ENCODE peak calls at places on chromosomes 5 and 9, in seven cellular contexts. R, D, E, X, I, Y and U are unnamed samples.

GRCh38 chr9:131739988-131740648 is at the start of gene RAPGEF1:
- DNase-seq in X (peak), R (no peak), Y (peak), E (peak), I (peak), D (peak), U (peak)

GRCh38 chr9:114803459-114803858 is 2.4 kb downstream of the TNFSF15 start:
- DNase-seq in Y (no peak), X (no peak), I (no peak), D (no peak), R (no peak), E (no peak), U (no peak)

GRCh38 chr5:159224471-159224870 is 15.1 kb upstream of the RNF145 start:
- DNase-seq in D (no peak), E (no peak), X (no peak), R (no peak), I (no peak), Y (no peak), U (no peak)

GRCh38 chr5:88480245-88480644 is 211.6 kb upstream of the TMEM161B start:
- DNase-seq in D (no peak), E (no peak), I (no peak), R (no peak), Y (no peak), X (no peak), U (no peak)

GRCh38 chr9:91839926-91840464 is 110.0 kb downstream of the ROR2 start:
- DNase-seq in E (no peak), D (peak), X (no peak), R (no peak), I (no peak), Y (no peak), U (no peak)

GRCh38 chr9:134612715-134613114 is 28.9 kb upstream of the COL5A1 start:
- DNase-seq in X (no peak), D (no peak), I (no peak), R (no peak), Y (no peak), E (no peak), U (no peak)

GRCh38 chr9:94757158-94757557 is 30.7 kb downstream of the AOPEP start:
- DNase-seq in Y (no peak), X (peak), D (no peak), I (no peak), E (peak), R (peak), U (no peak)

GRCh38 chr5:73974871-73975351 is 348.9 kb downstream of the ARHGEF28 start:
- DNase-seq in D (no peak), Y (no peak), X (no peak), R (no peak), E (no peak), I (no peak), U (no peak)

GRCh38 chr5:38871790-38872551 is 26.2 kb downstream of the OSMR start:
- DNase-seq in R (peak), Y (no peak), I (peak), E (peak), X (peak), D (no peak), U (peak)

GRCh38 chr5:153490124-153491085 is at the start of gene GRIA1:
- DNase-seq in I (no peak), Y (no peak), D (no peak), E (no peak), X (no peak), R (no peak), U (no peak)

GRCh38 chr9:116156621-116157314 is 3.2 kb downstream of the PAPPA start:
- DNase-seq in R (peak), E (peak), X (peak), I (no peak), D (no peak), Y (no peak), U (no peak)

GRCh38 chr9:121233906-121234901 is 32.5 kb upstream of the RAB14 start:
- DNase-seq in Y (no peak), D (no peak), I (peak), E (no peak), X (no peak), R (no peak), U (peak)

GRCh38 chr5:104345513-104345823 is 782.9 kb upstream of the NUDT12 start:
- DNase-seq in R (no peak), I (no peak), D (no peak), Y (no peak), E (no peak), X (no peak), U (no peak)

GRCh38 chr5:108122701-108123100 is 259.2 kb downstream of the FBXL17 start:
- DNase-seq in R (no peak), X (no peak), D (no peak), I (no peak), Y (no peak), E (no peak), U (no peak)

GRCh38 chr9:78438765-78439164 is 141.8 kb downstream of the PSAT1 start:
- DNase-seq in E (no peak), D (no peak), R (no peak), I (no peak), X (no peak), Y (no peak), U (no peak)

GRCh38 chr9:95460627-95461164 is 56.1 kb downstream of the PTCH1 start:
- DNase-seq in R (no peak), X (no peak), I (no peak), E (no peak), Y (no peak), D (no peak), U (no peak)

GRCh38 chr9:68706579-68707201 is 1.6 kb downstream of the PIP5K1B start:
- DNase-seq in X (peak), E (no peak), Y (no peak), R (no peak), I (no peak), D (peak), U (no peak)